ENCODE peak calls at places on chromosome 1, in five cellular contexts. One of them, this sample, is unnamed.

GRCh38 chr1:36542962-36543515 is 60.3 kb upstream of the CSF3R start:
- DNase-seq in RPMI8226: peak; percentile 23
- DNase-seq in stimulated activated naive CD8-positive, alpha-beta T cell treated with anti-CD3 and anti-CD28 coated beads, Interleukin-15, amount 100 ng/mL, for 72 hours: no peak
- DNase-seq in lower lobe of right lung: no peak
- DNase-seq in epithelial cell of esophagus: no peak
- DNase-seq in this sample: no peak

GRCh38 chr1:3577300-3577699 is 34.0 kb downstream of the MEGF6 start:
- DNase-seq in RPMI8226: no peak
- DNase-seq in lower lobe of right lung: no peak
- DNase-seq in stimulated activated naive CD8-positive, alpha-beta T cell treated with anti-CD3 and anti-CD28 coated beads, Interleukin-15, amount 100 ng/mL, for 72 hours: no peak
- DNase-seq in epithelial cell of esophagus: no peak
- DNase-seq in this sample: no peak

GRCh38 chr1:85047472-85048295 is 616 bp downstream of the MCOLN3 start:
- DNase-seq in lower lobe of right lung: peak; percentile 48
- DNase-seq in epithelial cell of esophagus: peak; percentile 8
- DNase-seq in stimulated activated naive CD8-positive, alpha-beta T cell treated with anti-CD3 and anti-CD28 coated beads, Interleukin-15, amount 100 ng/mL, for 72 hours: peak; percentile 33
- DNase-seq in RPMI8226: no peak
- DNase-seq in this sample: no peak

GRCh38 chr1:93734999-93735398 is 53.4 kb upstream of the BCAR3 start:
- DNase-seq in RPMI8226: no peak
- DNase-seq in epithelial cell of esophagus: no peak
- DNase-seq in stimulated activated naive CD8-positive, alpha-beta T cell treated with anti-CD3 and anti-CD28 coated beads, Interleukin-15, amount 100 ng/mL, for 72 hours: no peak
- DNase-seq in lower lobe of right lung: no peak
- DNase-seq in this sample: no peak

GRCh38 chr1:226993676-226994356 is 53.7 kb downstream of the COQ8A start:
- DNase-seq in lower lobe of right lung: no peak
- DNase-seq in epithelial cell of esophagus: no peak
- DNase-seq in RPMI8226: no peak
- DNase-seq in stimulated activated naive CD8-positive, alpha-beta T cell treated with anti-CD3 and anti-CD28 coated beads, Interleukin-15, amount 100 ng/mL, for 72 hours: no peak
- DNase-seq in this sample: no peak

GRCh38 chr1:156090822-156091188 is 8.5 kb upstream of the MEX3A start:
- DNase-seq in stimulated activated naive CD8-positive, alpha-beta T cell treated with anti-CD3 and anti-CD28 coated beads, Interleukin-15, amount 100 ng/mL, for 72 hours: peak; percentile 82
- DNase-seq in epithelial cell of esophagus: peak; percentile 89
- DNase-seq in RPMI8226: peak; percentile 95
- DNase-seq in lower lobe of right lung: peak; percentile 89
- DNase-seq in this sample: peak; percentile 58

GRCh38 chr1:39305555-39305954 is 101.1 kb downstream of the MACF1 start:
- DNase-seq in stimulated activated naive CD8-positive, alpha-beta T cell treated with anti-CD3 and anti-CD28 coated beads, Interleukin-15, amount 100 ng/mL, for 72 hours: no peak
- DNase-seq in lower lobe of right lung: no peak
- DNase-seq in epithelial cell of esophagus: no peak
- DNase-seq in RPMI8226: no peak
- DNase-seq in this sample: no peak

GRCh38 chr1:172399369-172400072 is 21.0 kb upstream of the C1orf105 start:
- DNase-seq in RPMI8226: peak; percentile 36
- DNase-seq in epithelial cell of esophagus: peak; percentile 75
- DNase-seq in lower lobe of right lung: no peak
- DNase-seq in stimulated activated naive CD8-positive, alpha-beta T cell treated with anti-CD3 and anti-CD28 coated beads, Interleukin-15, amount 100 ng/mL, for 72 hours: peak; percentile 17
- DNase-seq in this sample: peak; percentile 57

GRCh38 chr1:46642091-46642680 is 25.6 kb upstream of the MOB3C start:
- DNase-seq in lower lobe of right lung: no peak
- DNase-seq in stimulated activated naive CD8-positive, alpha-beta T cell treated with anti-CD3 and anti-CD28 coated beads, Interleukin-15, amount 100 ng/mL, for 72 hours: no peak
- DNase-seq in RPMI8226: no peak
- DNase-seq in epithelial cell of esophagus: no peak
- DNase-seq in this sample: no peak

GRCh38 chr1:36034692-36035091 is 49.2 kb upstream of the TEKT2 start:
- DNase-seq in epithelial cell of esophagus: peak; percentile 94
- DNase-seq in lower lobe of right lung: no peak
- DNase-seq in RPMI8226: no peak
- DNase-seq in stimulated activated naive CD8-positive, alpha-beta T cell treated with anti-CD3 and anti-CD28 coated beads, Interleukin-15, amount 100 ng/mL, for 72 hours: no peak
- DNase-seq in this sample: no peak

GRCh38 chr1:22875851-22876250 is 96.8 kb downstream of the LACTBL1 start:
- DNase-seq in epithelial cell of esophagus: no peak
- DNase-seq in lower lobe of right lung: no peak
- DNase-seq in RPMI8226: no peak
- DNase-seq in stimulated activated naive CD8-positive, alpha-beta T cell treated with anti-CD3 and anti-CD28 coated beads, Interleukin-15, amount 100 ng/mL, for 72 hours: no peak
- DNase-seq in this sample: no peak

GRCh38 chr1:197921235-197922069 is 4.3 kb downstream of the LHX9 start:
- DNase-seq in lower lobe of right lung: peak; percentile 46
- DNase-seq in RPMI8226: no peak
- DNase-seq in epithelial cell of esophagus: no peak
- DNase-seq in stimulated activated naive CD8-positive, alpha-beta T cell treated with anti-CD3 and anti-CD28 coated beads, Interleukin-15, amount 100 ng/mL, for 72 hours: no peak
- DNase-seq in this sample: no peak

GRCh38 chr1:65605621-65606020 is 185.2 kb downstream of the LEPR start:
- DNase-seq in lower lobe of right lung: no peak
- DNase-seq in epithelial cell of esophagus: peak; percentile 24
- DNase-seq in stimulated activated naive CD8-positive, alpha-beta T cell treated with anti-CD3 and anti-CD28 coated beads, Interleukin-15, amount 100 ng/mL, for 72 hours: no peak
- DNase-seq in RPMI8226: no peak
- DNase-seq in this sample: no peak

GRCh38 chr1:17877316-17877715 is 122.2 kb downstream of the ACTL8 start:
- DNase-seq in RPMI8226: no peak
- DNase-seq in stimulated activated naive CD8-positive, alpha-beta T cell treated with anti-CD3 and anti-CD28 coated beads, Interleukin-15, amount 100 ng/mL, for 72 hours: no peak
- DNase-seq in lower lobe of right lung: no peak
- DNase-seq in epithelial cell of esophagus: no peak
- DNase-seq in this sample: no peak

GRCh38 chr1:184143449-184143848 is 91.9 kb downstream of the TSEN15 start:
- DNase-seq in epithelial cell of esophagus: no peak
- DNase-seq in stimulated activated naive CD8-positive, alpha-beta T cell treated with anti-CD3 and anti-CD28 coated beads, Interleukin-15, amount 100 ng/mL, for 72 hours: no peak
- DNase-seq in RPMI8226: no peak
- DNase-seq in lower lobe of right lung: no peak
- DNase-seq in this sample: no peak

GRCh38 chr1:164610528-164611222 is 51.7 kb downstream of the PBX1 start:
- DNase-seq in stimulated activated naive CD8-positive, alpha-beta T cell treated with anti-CD3 and anti-CD28 coated beads, Interleukin-15, amount 100 ng/mL, for 72 hours: no peak
- DNase-seq in epithelial cell of esophagus: no peak
- DNase-seq in lower lobe of right lung: no peak
- DNase-seq in RPMI8226: no peak
- DNase-seq in this sample: no peak

GRCh38 chr1:152110860-152111514 is 4.3 kb downstream of the TCHH start:
- DNase-seq in stimulated activated naive CD8-positive, alpha-beta T cell treated with anti-CD3 and anti-CD28 coated beads, Interleukin-15, amount 100 ng/mL, for 72 hours: peak; percentile 42
- DNase-seq in lower lobe of right lung: peak; percentile 53
- DNase-seq in epithelial cell of esophagus: peak; percentile 67
- DNase-seq in RPMI8226: peak; percentile 68
- DNase-seq in this sample: no peak

GRCh38 chr1:200333329-200333728 is 76.5 kb downstream of the ZNF281 start:
- DNase-seq in RPMI8226: no peak
- DNase-seq in lower lobe of right lung: no peak
- DNase-seq in epithelial cell of esophagus: no peak
- DNase-seq in stimulated activated naive CD8-positive, alpha-beta T cell treated with anti-CD3 and anti-CD28 coated beads, Interleukin-15, amount 100 ng/mL, for 72 hours: no peak
- DNase-seq in this sample: no peak

GRCh38 chr1:230863449-230863848 is 4.9 kb downstream of the C1orf198 start:
- DNase-seq in epithelial cell of esophagus: peak; percentile 71
- DNase-seq in stimulated activated naive CD8-positive, alpha-beta T cell treated with anti-CD3 and anti-CD28 coated beads, Interleukin-15, amount 100 ng/mL, for 72 hours: no peak
- DNase-seq in RPMI8226: no peak
- DNase-seq in lower lobe of right lung: peak; percentile 83
- DNase-seq in this sample: no peak

GRCh38 chr1:34984435-34985062 is 598 bp downstream of the TMEM35B start:
- DNase-seq in lower lobe of right lung: peak; percentile 55
- DNase-seq in RPMI8226: peak; percentile 15
- DNase-seq in epithelial cell of esophagus: peak; percentile 16
- DNase-seq in stimulated activated naive CD8-positive, alpha-beta T cell treated with anti-CD3 and anti-CD28 coated beads, Interleukin-15, amount 100 ng/mL, for 72 hours: no peak
- DNase-seq in this sample: peak; percentile 10

GRCh38 chr1:163315773-163316374 is 5.9 kb upstream of the NUF2 start:
- DNase-seq in lower lobe of right lung: no peak
- DNase-seq in RPMI8226: peak; percentile 56
- DNase-seq in stimulated activated naive CD8-positive, alpha-beta T cell treated with anti-CD3 and anti-CD28 coated beads, Interleukin-15, amount 100 ng/mL, for 72 hours: no peak
- DNase-seq in epithelial cell of esophagus: peak; percentile 61
- DNase-seq in this sample: no peak

GRCh38 chr1:232501856-232502255 is 128.1 kb downstream of the SIPA1L2 start:
- DNase-seq in epithelial cell of esophagus: no peak
- DNase-seq in stimulated activated naive CD8-positive, alpha-beta T cell treated with anti-CD3 and anti-CD28 coated beads, Interleukin-15, amount 100 ng/mL, for 72 hours: no peak
- DNase-seq in lower lobe of right lung: no peak
- DNase-seq in RPMI8226: no peak
- DNase-seq in this sample: no peak

GRCh38 chr1:178964469-178965330 is 61.0 kb upstream of the FAM20B start:
- DNase-seq in lower lobe of right lung: no peak
- DNase-seq in RPMI8226: no peak
- DNase-seq in epithelial cell of esophagus: no peak
- DNase-seq in stimulated activated naive CD8-positive, alpha-beta T cell treated with anti-CD3 and anti-CD28 coated beads, Interleukin-15, amount 100 ng/mL, for 72 hours: no peak
- DNase-seq in this sample: no peak

GRCh38 chr1:226606311-226607267 is 58.0 kb downstream of the STUM start:
- DNase-seq in epithelial cell of esophagus: no peak
- DNase-seq in stimulated activated naive CD8-positive, alpha-beta T cell treated with anti-CD3 and anti-CD28 coated beads, Interleukin-15, amount 100 ng/mL, for 72 hours: no peak
- DNase-seq in RPMI8226: no peak
- DNase-seq in lower lobe of right lung: no peak
- DNase-seq in this sample: no peak

GRCh38 chr1:182192215-182192614 is 130.7 kb upstream of the ZNF648 start:
- DNase-seq in stimulated activated naive CD8-positive, alpha-beta T cell treated with anti-CD3 and anti-CD28 coated beads, Interleukin-15, amount 100 ng/mL, for 72 hours: no peak
- DNase-seq in lower lobe of right lung: no peak
- DNase-seq in epithelial cell of esophagus: no peak
- DNase-seq in RPMI8226: no peak
- DNase-seq in this sample: no peak

This sample was measured in SW 1271.